ENCODE peak calls at places on chromosomes 2 and 18, in nine cellular contexts. S, G, X, M, R, L, J, F and P are unnamed samples.

GRCh38 chr2:12452211-12452610 is 264.5 kb upstream of the TRIB2 start:
- DNase-seq in R (no peak), X (no peak), J (no peak), F (no peak), G (no peak), M (peak), L (peak), S (no peak), P (no peak)

GRCh38 chr2:138115664-138116063 is 151.4 kb downstream of the HNMT start:
- DNase-seq in M (no peak), X (no peak), L (no peak), G (no peak), R (no peak), F (no peak), S (no peak), J (no peak), P (no peak)

GRCh38 chr2:16068233-16068940 is 128.0 kb downstream of the MYCN start:
- DNase-seq in J (no peak), S (no peak), X (no peak), L (no peak), M (no peak), G (no peak), F (no peak), R (no peak), P (no peak)

GRCh38 chr2:14536976-14537375 is 95.5 kb upstream of the LRATD1 start:
- DNase-seq in J (no peak), R (no peak), X (no peak), G (no peak), M (no peak), F (no peak), S (no peak), L (no peak), P (no peak)

GRCh38 chr2:10537522-10538195 is 89.5 kb upstream of the ODC1 start:
- DNase-seq in S (no peak), R (peak), M (no peak), L (no peak), F (no peak), G (no peak), J (no peak), X (no peak), P (no peak)

GRCh38 chr2:205053827-205054410 is 508.6 kb downstream of the PARD3B start:
- DNase-seq in S (no peak), F (no peak), G (no peak), L (no peak), J (no peak), R (no peak), M (peak), X (no peak), P (no peak)

GRCh38 chr2:55805662-55806061 is 112.0 kb upstream of the PNPT1 start:
- DNase-seq in X (no peak), F (no peak), S (no peak), G (no peak), M (no peak), J (no peak), R (no peak), L (no peak), P (no peak)

GRCh38 chr2:45938649-45939511 is 287.4 kb downstream of the PRKCE start:
- DNase-seq in G (no peak), J (no peak), M (peak), R (peak), L (no peak), F (no peak), X (no peak), S (peak), P (no peak)

GRCh38 chr18:44841221-44841620 is 160.5 kb downstream of the SETBP1 start:
- DNase-seq in R (no peak), L (no peak), M (no peak), G (no peak), S (no peak), J (no peak), X (no peak), F (no peak), P (no peak)

GRCh38 chr2:78397198-78397597 is 628.3 kb upstream of the REG3G start:
- DNase-seq in G (no peak), L (no peak), R (no peak), S (no peak), X (no peak), F (no peak), J (no peak), M (no peak), P (no peak)

GRCh38 chr2:29070542-29070941 is 3.8 kb downstream of the PCARE start:
- DNase-seq in F (no peak), M (peak), R (no peak), L (no peak), S (no peak), J (no peak), X (no peak), G (no peak), P (no peak)

GRCh38 chr2:162221064-162221463 is 22.2 kb downstream of the FAP start:
- DNase-seq in R (peak), M (peak), G (peak), J (peak), S (peak), X (peak), F (peak), L (no peak), P (peak)